ENCODE peak calls at places on chromosomes 1 and 21, in eight cellular contexts. R is T-helper 1 cell, Z is HS-5, D is brain microvascular endothelial cell, E is HT-29, I is NCI-H187 treated with DMSO at 0.1 percent for 48 hours, F is NCI-H2107, K is iPS-NIHi11. L is an unnamed sample.

GRCh38 chr1:110860174-110860573 is 12.8 kb upstream of the CD53 start:
- DNase-seq in R (no peak), Z (no peak), D (no peak), E (no peak), I (no peak), F (no peak), K (no peak), L (no peak)

GRCh38 chr1:93296555-93297154 is 49.1 kb upstream of the DR1 start:
- DNase-seq in R (no peak), Z (no peak), D (no peak), E (no peak), I (no peak), F (no peak), K (peak; percentile 43), L (no peak)

GRCh38 chr1:10628685-10629084 is 153.9 kb downstream of the PEX14 start:
- DNase-seq in R (no peak), Z (no peak), D (no peak), E (no peak), I (no peak), F (no peak), K (no peak), L (no peak)

GRCh38 chr1:22517936-22518335 is 45.4 kb upstream of the EPHA8 start:
- DNase-seq in R (no peak), Z (no peak), D (no peak), E (no peak), I (no peak), F (no peak), K (no peak), L (no peak)

GRCh38 chr1:57195436-57195941 is 228.4 kb downstream of the DAB1 start:
- DNase-seq in R (no peak), Z (no peak), D (no peak), E (no peak), I (no peak), F (no peak), K (no peak), L (no peak)

GRCh38 chr1:89975540-89976125 is 19.3 kb upstream of the ZNF326 start:
- DNase-seq in R (no peak), Z (no peak), D (no peak), E (no peak), I (no peak), F (no peak), K (no peak), L (no peak)

GRCh38 chr1:240399381-240399780 is 212.6 kb downstream of the GREM2 start:
- DNase-seq in R (no peak), Z (no peak), D (peak; percentile 96), E (no peak), I (no peak), F (no peak), K (no peak), L (no peak)

GRCh38 chr1:98939471-98939870 is 65.2 kb downstream of the PLPPR5 start:
- DNase-seq in R (no peak), Z (no peak), D (no peak), E (no peak), I (no peak), F (no peak), K (no peak), L (no peak)

GRCh38 chr1:27789511-27790154 is 16.6 kb downstream of the STX12 start:
- DNase-seq in R (no peak), Z (no peak), D (peak; percentile 52), E (no peak), I (no peak), F (no peak), K (no peak), L (no peak)

GRCh38 chr1:10745886-10746455 is 50.5 kb downstream of the CASZ1 start:
- DNase-seq in R (no peak), Z (no peak), D (no peak), E (no peak), I (no peak), F (no peak), K (no peak), L (no peak)

GRCh38 chr1:228314658-228315483 is 91.8 kb downstream of the TRIM11 start:
- DNase-seq in R (no peak), Z (no peak), D (no peak), E (no peak), I (no peak), F (no peak), K (no peak), L (no peak)

GRCh38 chr21:33902349-33902748 is 13.3 kb downstream of the ATP5PO start:
- DNase-seq in R (no peak), Z (no peak), D (no peak), E (no peak), I (no peak), F (no peak), K (no peak), L (peak; percentile 19)

GRCh38 chr21:31447477-31447876 is 103.4 kb upstream of the TIAM1 start:
- DNase-seq in R (no peak), Z (peak; percentile 23), D (peak; percentile 71), E (no peak), I (no peak), F (no peak), K (no peak), L (no peak)

GRCh38 chr1:46179138-46180081 is 3.1 kb upstream of the P3R3URF start:
- DNase-seq in R (peak; percentile 42), Z (peak; percentile 63), D (peak; percentile 79), E (peak; percentile 96), I (peak; percentile 60), F (peak; percentile 90), K (peak; percentile 90), L (peak; percentile 90)

GRCh38 chr21:19998450-19998849 is 999.8 kb upstream of the NCAM2 start:
- DNase-seq in R (no peak), Z (no peak), D (no peak), E (no peak), I (no peak), F (no peak), K (no peak), L (no peak)

L was measured in T47D.